ENCODE peak calls at places on chromosomes 1 and 21, in nine cellular contexts. V, Q, G, R, J, S, L, K and F are unnamed samples.

GRCh38 chr1:162696286-162696862 is 64.1 kb downstream of the DDR2 start:
- DNase-seq in V (no peak), Q (peak; percentile 92), G (no peak), R (no peak), J (no peak), S (peak; percentile 71), L (peak; percentile 82), K (peak; percentile 86), F (peak; percentile 89)

GRCh38 chr1:150006881-150007401 is 3.6 kb downstream of the OTUD7B start:
- DNase-seq in V (no peak), Q (no peak), G (no peak), R (no peak), J (no peak), S (no peak), L (peak; percentile 12), K (no peak), F (peak; percentile 42)

GRCh38 chr1:89525169-89525855 is 683 bp downstream of the LRRC8B start:
- DNase-seq in V (no peak), Q (peak; percentile 73), G (peak; percentile 54), R (no peak), J (peak; percentile 17), S (peak; percentile 39), L (no peak), K (peak; percentile 58), F (no peak)

GRCh38 chr21:17139696-17140095 is 373.1 kb upstream of the CXADR start:
- DNase-seq in V (no peak), Q (no peak), G (no peak), R (no peak), J (no peak), S (no peak), L (no peak), K (no peak), F (no peak)

GRCh38 chr1:217089239-217090014 is 366.2 kb upstream of the ESRRG start:
- DNase-seq in V (no peak), Q (peak; percentile 49), G (no peak), R (peak; percentile 73), J (no peak), S (peak; percentile 34), L (no peak), K (peak; percentile 66), F (peak; percentile 61)

GRCh38 chr1:176241385-176242015 is 34.4 kb upstream of the COP1 start:
- DNase-seq in V (no peak), Q (peak; percentile 8), G (no peak), R (no peak), J (no peak), S (no peak), L (peak; percentile 80), K (peak; percentile 24), F (peak; percentile 55)

GRCh38 chr21:46667191-46667734 is 31.8 kb downstream of the PRMT2 start:
- DNase-seq in V (no peak), Q (peak; percentile 70), G (peak; percentile 51), R (no peak), J (no peak), S (peak; percentile 46), L (no peak), K (no peak), F (peak; percentile 36)

GRCh38 chr1:93111561-93111960 is 32.5 kb downstream of the MTF2 start:
- DNase-seq in V (no peak), Q (no peak), G (no peak), R (no peak), J (no peak), S (no peak), L (no peak), K (no peak), F (peak; percentile 22)

GRCh38 chr1:93081716-93082115 is 2.6 kb downstream of the MTF2 start:
- DNase-seq in V (no peak), Q (no peak), G (no peak), R (no peak), J (no peak), S (no peak), L (peak; percentile 72), K (no peak), F (peak; percentile 79)

GRCh38 chr1:46723901-46724300 is 5.0 kb upstream of the EFCAB14 start:
- DNase-seq in V (no peak), Q (peak; percentile 17), G (no peak), R (no peak), J (no peak), S (no peak), L (no peak), K (no peak), F (no peak)